ENCODE peak calls at places on chromosomes 7 and 10, in nine cellular contexts. One of them, this sample, is unnamed.

GRCh38 chr7:101941481-101942383 is 124.3 kb downstream of the CUX1 start:
- DNase-seq in AG04450: no peak
- DNase-seq in ovary: no peak
- DNase-seq in A549: peak
- DNase-seq in lung: peak
- DNase-seq in thoracic aorta: peak
- DNase-seq in Caco-2: no peak
- DNase-seq in thyroid gland: peak
- DNase-seq in fibroblast of the aortic adventitia: peak
- DNase-seq in this sample: no peak

GRCh38 chr10:63105811-63106755 is 27.0 kb upstream of the NRBF2 start:
- DNase-seq in Caco-2: no peak
- DNase-seq in thyroid gland: no peak
- DNase-seq in lung: peak
- DNase-seq in thoracic aorta: peak
- DNase-seq in fibroblast of the aortic adventitia: peak
- DNase-seq in ovary: no peak
- DNase-seq in A549: no peak
- DNase-seq in AG04450: no peak
- DNase-seq in this sample: no peak

GRCh38 chr7:22700559-22701002 is 26.4 kb upstream of the IL6 start:
- DNase-seq in fibroblast of the aortic adventitia: peak
- DNase-seq in thoracic aorta: no peak
- DNase-seq in Caco-2: no peak
- DNase-seq in AG04450: no peak
- DNase-seq in ovary: no peak
- DNase-seq in lung: no peak
- DNase-seq in A549: no peak
- DNase-seq in thyroid gland: no peak
- DNase-seq in this sample: no peak

GRCh38 chr7:26367219-26367711 is 75.6 kb downstream of the SNX10 start:
- DNase-seq in A549: no peak
- DNase-seq in thyroid gland: no peak
- DNase-seq in AG04450: no peak
- DNase-seq in ovary: no peak
- DNase-seq in Caco-2: no peak
- DNase-seq in fibroblast of the aortic adventitia: no peak
- DNase-seq in thoracic aorta: no peak
- DNase-seq in lung: no peak
- DNase-seq in this sample: no peak

GRCh38 chr7:132733860-132734259 is 157.6 kb upstream of the PLXNA4 start:
- DNase-seq in Caco-2: no peak
- DNase-seq in thoracic aorta: no peak
- DNase-seq in ovary: no peak
- DNase-seq in lung: no peak
- DNase-seq in AG04450: no peak
- DNase-seq in fibroblast of the aortic adventitia: no peak
- DNase-seq in thyroid gland: no peak
- DNase-seq in A549: no peak
- DNase-seq in this sample: no peak

GRCh38 chr10:97564776-97565175 is 7.8 kb upstream of the ANKRD2 start:
- DNase-seq in fibroblast of the aortic adventitia: no peak
- DNase-seq in thoracic aorta: no peak
- DNase-seq in Caco-2: no peak
- DNase-seq in thyroid gland: no peak
- DNase-seq in A549: no peak
- DNase-seq in ovary: no peak
- DNase-seq in AG04450: no peak
- DNase-seq in lung: no peak
- DNase-seq in this sample: no peak

GRCh38 chr7:38463277-38464224 is 167.6 kb downstream of the AMPH start:
- DNase-seq in thyroid gland: peak
- DNase-seq in A549: peak
- DNase-seq in fibroblast of the aortic adventitia: peak
- DNase-seq in lung: no peak
- DNase-seq in ovary: peak
- DNase-seq in Caco-2: no peak
- DNase-seq in AG04450: peak
- DNase-seq in thoracic aorta: peak
- DNase-seq in this sample: no peak

GRCh38 chr7:6071406-6071805 is 40.2 kb downstream of the ANKRD61 start:
- DNase-seq in ovary: no peak
- DNase-seq in AG04450: no peak
- DNase-seq in A549: no peak
- DNase-seq in lung: no peak
- DNase-seq in thyroid gland: no peak
- DNase-seq in thoracic aorta: no peak
- DNase-seq in fibroblast of the aortic adventitia: no peak
- DNase-seq in Caco-2: no peak
- DNase-seq in this sample: no peak

GRCh38 chr7:65475734-65476319 is 102.2 kb downstream of the ZNF92 start:
- DNase-seq in thyroid gland: no peak
- DNase-seq in lung: no peak
- DNase-seq in AG04450: no peak
- DNase-seq in ovary: no peak
- DNase-seq in A549: no peak
- DNase-seq in thoracic aorta: no peak
- DNase-seq in fibroblast of the aortic adventitia: no peak
- DNase-seq in Caco-2: no peak
- DNase-seq in this sample: no peak

GRCh38 chr7:65475040-65475726 is 101.5 kb downstream of the ZNF92 start:
- DNase-seq in A549: no peak
- DNase-seq in lung: no peak
- DNase-seq in thoracic aorta: no peak
- DNase-seq in thyroid gland: no peak
- DNase-seq in ovary: no peak
- DNase-seq in fibroblast of the aortic adventitia: no peak
- DNase-seq in AG04450: no peak
- DNase-seq in Caco-2: no peak
- DNase-seq in this sample: no peak

GRCh38 chr7:65471587-65471986 is 97.9 kb downstream of the ZNF92 start:
- DNase-seq in fibroblast of the aortic adventitia: no peak
- DNase-seq in thyroid gland: no peak
- DNase-seq in lung: no peak
- DNase-seq in AG04450: no peak
- DNase-seq in ovary: no peak
- DNase-seq in Caco-2: no peak
- DNase-seq in A549: no peak
- DNase-seq in thoracic aorta: no peak
- DNase-seq in this sample: no peak

DNA sequence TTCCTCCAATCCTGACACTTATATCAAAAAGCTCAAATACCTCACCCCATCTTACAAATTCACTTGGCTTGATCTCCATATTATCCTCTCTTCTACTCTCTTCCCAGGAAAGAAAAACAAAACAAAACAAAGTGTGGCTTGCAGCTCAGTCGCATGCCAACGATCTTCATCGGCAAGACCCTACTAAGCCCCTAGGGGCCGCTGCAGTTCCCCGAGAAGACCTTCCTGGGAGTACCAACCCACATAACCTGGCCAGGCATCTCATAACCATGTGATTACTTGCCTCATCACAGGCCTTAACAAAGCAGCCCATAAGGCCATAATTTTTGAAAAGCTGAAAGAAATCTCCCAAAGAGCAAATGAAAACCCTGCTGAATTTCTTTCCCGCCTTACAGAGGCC is 103.7 kb downstream of the ZNF92 start:
- DNase-seq in thyroid gland: peak
- DNase-seq in Caco-2: peak
- DNase-seq in ovary: no peak
- DNase-seq in lung: no peak
- DNase-seq in AG04450: no peak
- DNase-seq in thoracic aorta: no peak
- DNase-seq in fibroblast of the aortic adventitia: no peak
- DNase-seq in A549: peak
- DNase-seq in this sample: no peak
- TF ChIP-seq CTCF in thyroid gland: no peak
- TF ChIP-seq CTCF in Caco-2: peak
- TF ChIP-seq CTCF in ovary: no peak
- TF ChIP-seq CTCF in lung: no peak
- TF ChIP-seq CTCF in AG04450: peak
- TF ChIP-seq CTCF in thoracic aorta: no peak
- TF ChIP-seq CTCF in fibroblast of the aortic adventitia: peak
- TF ChIP-seq CTCF in A549: no peak
- TF ChIP-seq CTCF in this sample: no peak

DNA sequence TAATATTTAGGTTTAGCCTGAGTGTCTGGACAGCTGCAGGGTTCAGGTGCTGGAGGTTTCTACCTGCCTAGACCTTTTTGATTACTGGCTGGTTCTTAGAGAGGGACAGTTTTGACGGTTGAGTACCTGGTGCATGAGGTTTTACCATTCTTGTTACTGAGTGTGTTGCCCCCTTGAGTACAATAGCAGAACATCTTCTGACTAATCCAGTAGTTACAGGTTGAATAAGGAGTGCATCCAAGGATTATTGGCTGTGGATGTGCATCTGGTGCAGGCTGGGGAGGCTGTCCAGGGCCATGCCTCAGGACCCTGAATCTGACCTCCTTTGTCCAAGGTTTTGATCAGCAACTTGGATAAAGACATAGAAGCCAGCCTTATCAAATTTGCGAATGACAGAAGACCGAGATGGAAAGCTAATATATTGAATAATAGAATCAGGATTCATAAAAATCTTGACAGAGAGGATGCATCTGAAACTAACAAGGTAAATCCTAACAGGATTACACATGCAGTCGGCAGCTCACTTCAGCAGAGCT is 23.1 kb downstream of the PLPP4 start:
- DNase-seq in ovary: no peak
- DNase-seq in Caco-2: no peak
- DNase-seq in AG04450: no peak
- DNase-seq in lung: no peak
- DNase-seq in fibroblast of the aortic adventitia: peak
- DNase-seq in thyroid gland: no peak
- DNase-seq in A549: no peak
- DNase-seq in thoracic aorta: no peak
- DNase-seq in this sample: no peak
- TF ChIP-seq CTCF in ovary: no peak
- TF ChIP-seq CTCF in Caco-2: peak
- TF ChIP-seq CTCF in AG04450: no peak
- TF ChIP-seq CTCF in lung: no peak
- TF ChIP-seq CTCF in fibroblast of the aortic adventitia: peak
- TF ChIP-seq CTCF in thyroid gland: no peak
- TF ChIP-seq CTCF in A549: no peak
- TF ChIP-seq CTCF in thoracic aorta: no peak
- TF ChIP-seq CTCF in this sample: peak

DNA sequence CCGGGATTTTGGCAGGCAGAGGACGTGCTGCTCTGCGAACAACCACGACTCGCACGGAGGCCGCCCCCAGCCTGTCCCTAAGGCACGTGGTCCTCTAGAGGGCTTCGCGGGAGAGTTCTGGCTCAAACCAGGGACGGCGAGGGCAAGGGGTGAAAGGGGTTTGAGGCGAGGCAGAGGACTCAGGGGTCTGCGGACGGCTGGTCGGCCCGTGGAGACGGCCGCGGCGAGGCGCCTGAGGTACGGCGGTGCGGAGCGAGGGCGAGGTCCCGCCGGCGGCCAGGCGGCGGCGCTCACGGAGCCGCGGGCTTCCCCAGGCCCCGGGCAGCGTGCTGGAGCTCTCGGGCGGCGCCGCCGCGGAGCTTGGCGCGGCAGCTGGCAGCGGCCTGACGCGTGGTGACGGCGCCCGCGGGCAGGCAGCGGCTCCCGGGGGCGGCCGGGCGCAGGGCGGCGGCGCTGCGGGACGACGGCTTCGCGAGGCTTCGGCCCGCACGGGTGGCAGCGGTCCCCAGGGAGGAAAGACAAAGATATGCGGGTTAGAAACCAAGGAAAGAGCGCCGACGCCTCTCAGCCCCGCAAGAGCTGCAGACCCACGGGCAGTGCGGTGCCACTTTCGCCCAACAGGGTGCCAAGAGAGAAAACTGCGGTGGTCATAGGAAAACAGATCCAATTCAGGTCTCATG is 44.8 kb downstream of the ZNF800 start:
- DNase-seq in AG04450: peak
- DNase-seq in thoracic aorta: no peak
- DNase-seq in thyroid gland: peak
- DNase-seq in A549: peak
- DNase-seq in Caco-2: peak
- DNase-seq in fibroblast of the aortic adventitia: peak
- DNase-seq in lung: peak
- DNase-seq in ovary: peak
- DNase-seq in this sample: peak
- TF ChIP-seq CTCF in AG04450: peak
- TF ChIP-seq CTCF in thoracic aorta: no peak
- TF ChIP-seq CTCF in thyroid gland: no peak
- TF ChIP-seq CTCF in A549: peak
- TF ChIP-seq CTCF in Caco-2: peak
- TF ChIP-seq CTCF in fibroblast of the aortic adventitia: peak
- TF ChIP-seq CTCF in lung: peak
- TF ChIP-seq CTCF in ovary: no peak
- TF ChIP-seq CTCF in this sample: peak

DNA sequence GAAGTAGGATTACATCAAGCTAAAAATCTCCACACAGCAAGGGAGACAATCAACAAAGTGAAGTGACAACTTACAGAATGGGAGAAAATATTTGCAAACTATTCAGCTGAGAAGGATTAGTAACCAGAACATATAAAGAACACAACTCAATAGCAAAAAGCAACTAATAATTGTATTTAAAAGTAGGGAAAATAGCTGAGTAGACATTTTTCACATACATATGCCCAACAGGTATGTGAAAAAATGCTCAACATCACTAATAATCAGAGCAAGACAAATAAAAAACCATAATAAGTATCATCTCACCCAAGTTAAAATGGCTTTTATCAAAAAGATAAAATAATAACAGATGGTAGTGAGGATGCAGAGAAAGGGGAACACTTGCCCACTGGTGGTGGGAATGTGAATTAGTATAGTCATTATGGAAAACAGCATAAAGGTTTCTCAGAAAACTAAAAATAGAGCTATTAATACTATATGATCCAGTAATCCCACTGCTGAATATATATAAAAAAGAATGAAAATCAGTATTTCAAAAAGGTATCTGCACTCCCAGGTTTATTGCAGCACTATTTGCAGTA is 784.5 kb upstream of the C7orf33 start:
- DNase-seq in lung: no peak
- DNase-seq in thyroid gland: no peak
- DNase-seq in thoracic aorta: no peak
- DNase-seq in ovary: no peak
- DNase-seq in Caco-2: no peak
- DNase-seq in fibroblast of the aortic adventitia: no peak
- DNase-seq in A549: no peak
- DNase-seq in AG04450: no peak
- DNase-seq in this sample: no peak
- TF ChIP-seq CTCF in lung: no peak
- TF ChIP-seq CTCF in thyroid gland: no peak
- TF ChIP-seq CTCF in thoracic aorta: no peak
- TF ChIP-seq CTCF in ovary: no peak
- TF ChIP-seq CTCF in Caco-2: peak
- TF ChIP-seq CTCF in fibroblast of the aortic adventitia: no peak
- TF ChIP-seq CTCF in A549: no peak
- TF ChIP-seq CTCF in AG04450: no peak
- TF ChIP-seq CTCF in this sample: no peak

GRCh38 chr10:101301111-101301731 is 52.7 kb upstream of the BTRC start:
- DNase-seq in AG04450: peak
- DNase-seq in A549: peak
- DNase-seq in lung: no peak
- DNase-seq in thyroid gland: no peak
- DNase-seq in thoracic aorta: no peak
- DNase-seq in Caco-2: peak
- DNase-seq in ovary: no peak
- DNase-seq in fibroblast of the aortic adventitia: peak
- DNase-seq in this sample: peak
- TF ChIP-seq CTCF in AG04450: peak
- TF ChIP-seq CTCF in A549: peak
- TF ChIP-seq CTCF in lung: no peak
- TF ChIP-seq CTCF in thyroid gland: no peak
- TF ChIP-seq CTCF in thoracic aorta: no peak
- TF ChIP-seq CTCF in Caco-2: peak
- TF ChIP-seq CTCF in ovary: no peak
- TF ChIP-seq CTCF in fibroblast of the aortic adventitia: peak
- TF ChIP-seq CTCF in this sample: peak

GRCh38 chr7:72476608-72477305 is 64.6 kb upstream of the CALN1 start:
- DNase-seq in AG04450: no peak
- DNase-seq in thyroid gland: no peak
- DNase-seq in Caco-2: no peak
- DNase-seq in lung: no peak
- DNase-seq in ovary: no peak
- DNase-seq in fibroblast of the aortic adventitia: no peak
- DNase-seq in thoracic aorta: no peak
- DNase-seq in A549: no peak
- DNase-seq in this sample: no peak
- TF ChIP-seq CTCF in AG04450: no peak
- TF ChIP-seq CTCF in thyroid gland: no peak
- TF ChIP-seq CTCF in Caco-2: no peak
- TF ChIP-seq CTCF in lung: no peak
- TF ChIP-seq CTCF in ovary: no peak
- TF ChIP-seq CTCF in fibroblast of the aortic adventitia: no peak
- TF ChIP-seq CTCF in thoracic aorta: no peak
- TF ChIP-seq CTCF in A549: no peak
- TF ChIP-seq CTCF in this sample: no peak